ENCODE peak calls at places on chromosome 12, in four cellular contexts. One of them, this sample, is unnamed.

GRCh38 chr12:19757317-19757877 is 318.1 kb downstream of the AEBP2 start:
- DNase-seq in foreskin keratinocyte: peak
- DNase-seq in naive thymus-derived CD4-positive, alpha-beta T cell: no peak
- DNase-seq in CD4-positive, CD25-positive, alpha-beta regulatory T cell: no peak
- DNase-seq in this sample: no peak

GRCh38 chr12:115752913-115753726 is 524.4 kb downstream of the MED13L start:
- DNase-seq in foreskin keratinocyte: peak
- DNase-seq in naive thymus-derived CD4-positive, alpha-beta T cell: no peak
- DNase-seq in CD4-positive, CD25-positive, alpha-beta regulatory T cell: no peak
- DNase-seq in this sample: no peak

GRCh38 chr12:132006056-132006680 is 56.4 kb downstream of the EP400 start:
- DNase-seq in CD4-positive, CD25-positive, alpha-beta regulatory T cell: no peak
- DNase-seq in naive thymus-derived CD4-positive, alpha-beta T cell: no peak
- DNase-seq in foreskin keratinocyte: no peak
- DNase-seq in this sample: no peak

GRCh38 chr12:65675141-65675621 is 149.1 kb upstream of the HMGA2 start:
- DNase-seq in naive thymus-derived CD4-positive, alpha-beta T cell: no peak
- DNase-seq in foreskin keratinocyte: no peak
- DNase-seq in CD4-positive, CD25-positive, alpha-beta regulatory T cell: no peak
- DNase-seq in this sample: no peak

GRCh38 chr12:131057722-131058515 is 104.2 kb downstream of the ADGRD1 start:
- DNase-seq in foreskin keratinocyte: no peak
- DNase-seq in CD4-positive, CD25-positive, alpha-beta regulatory T cell: no peak
- DNase-seq in naive thymus-derived CD4-positive, alpha-beta T cell: no peak
- DNase-seq in this sample: no peak

GRCh38 chr12:46556820-46557524 is 184.4 kb upstream of the SLC38A2 start:
- DNase-seq in foreskin keratinocyte: peak
- DNase-seq in naive thymus-derived CD4-positive, alpha-beta T cell: no peak
- DNase-seq in CD4-positive, CD25-positive, alpha-beta regulatory T cell: no peak
- DNase-seq in this sample: no peak

GRCh38 chr12:54571166-54571856 is 17.1 kb downstream of the PPP1R1A start:
- DNase-seq in CD4-positive, CD25-positive, alpha-beta regulatory T cell: no peak
- DNase-seq in foreskin keratinocyte: no peak
- DNase-seq in naive thymus-derived CD4-positive, alpha-beta T cell: no peak
- DNase-seq in this sample: no peak

GRCh38 chr12:954736-955135 is 5.2 kb upstream of the RAD52 start:
- DNase-seq in foreskin keratinocyte: no peak
- DNase-seq in naive thymus-derived CD4-positive, alpha-beta T cell: no peak
- DNase-seq in CD4-positive, CD25-positive, alpha-beta regulatory T cell: no peak
- DNase-seq in this sample: no peak

GRCh38 chr12:21502164-21502496 is 541 bp downstream of the GOLT1B start:
- DNase-seq in foreskin keratinocyte: peak
- DNase-seq in naive thymus-derived CD4-positive, alpha-beta T cell: no peak
- DNase-seq in CD4-positive, CD25-positive, alpha-beta regulatory T cell: peak
- DNase-seq in this sample: no peak

GRCh38 chr12:80702889-80703605 is 4.4 kb upstream of the MYF6 start:
- DNase-seq in CD4-positive, CD25-positive, alpha-beta regulatory T cell: no peak
- DNase-seq in foreskin keratinocyte: peak
- DNase-seq in naive thymus-derived CD4-positive, alpha-beta T cell: no peak
- DNase-seq in this sample: no peak

GRCh38 chr12:105330938-105331804 is 680 bp downstream of the C12orf75 start:
- DNase-seq in CD4-positive, CD25-positive, alpha-beta regulatory T cell: peak
- DNase-seq in foreskin keratinocyte: no peak
- DNase-seq in naive thymus-derived CD4-positive, alpha-beta T cell: no peak
- DNase-seq in this sample: no peak

GRCh38 chr12:106782619-106783018 is 8.1 kb downstream of the RIC8B start:
- DNase-seq in CD4-positive, CD25-positive, alpha-beta regulatory T cell: no peak
- DNase-seq in foreskin keratinocyte: no peak
- DNase-seq in naive thymus-derived CD4-positive, alpha-beta T cell: no peak
- DNase-seq in this sample: no peak

GRCh38 chr12:102010265-102010994 is 51.4 kb downstream of the WASHC3 start:
- DNase-seq in naive thymus-derived CD4-positive, alpha-beta T cell: no peak
- DNase-seq in foreskin keratinocyte: no peak
- DNase-seq in CD4-positive, CD25-positive, alpha-beta regulatory T cell: no peak
- DNase-seq in this sample: no peak

GRCh38 chr12:46516933-46517578 is 144.5 kb upstream of the SLC38A2 start:
- DNase-seq in foreskin keratinocyte: peak
- DNase-seq in CD4-positive, CD25-positive, alpha-beta regulatory T cell: no peak
- DNase-seq in naive thymus-derived CD4-positive, alpha-beta T cell: no peak
- DNase-seq in this sample: no peak

GRCh38 chr12:130701402-130701744 is 14.7 kb downstream of the RIMBP2 start:
- DNase-seq in foreskin keratinocyte: no peak
- DNase-seq in CD4-positive, CD25-positive, alpha-beta regulatory T cell: no peak
- DNase-seq in naive thymus-derived CD4-positive, alpha-beta T cell: no peak
- DNase-seq in this sample: no peak

GRCh38 chr12:43728117-43728516 is 30.5 kb downstream of the PUS7L start:
- DNase-seq in foreskin keratinocyte: no peak
- DNase-seq in CD4-positive, CD25-positive, alpha-beta regulatory T cell: no peak
- DNase-seq in naive thymus-derived CD4-positive, alpha-beta T cell: no peak
- DNase-seq in this sample: no peak

GRCh38 chr12:54028324-54029201 is at the start of gene HOXC6:
- DNase-seq in CD4-positive, CD25-positive, alpha-beta regulatory T cell: no peak
- DNase-seq in foreskin keratinocyte: peak
- DNase-seq in naive thymus-derived CD4-positive, alpha-beta T cell: no peak
- DNase-seq in this sample: no peak

GRCh38 chr12:120099738-120100137 is 16.8 kb downstream of the RAB35 start:
- DNase-seq in foreskin keratinocyte: no peak
- DNase-seq in CD4-positive, CD25-positive, alpha-beta regulatory T cell: no peak
- DNase-seq in naive thymus-derived CD4-positive, alpha-beta T cell: no peak
- DNase-seq in this sample: no peak

GRCh38 chr12:105281694-105282049 is 45.7 kb upstream of the APPL2 start:
- DNase-seq in foreskin keratinocyte: no peak
- DNase-seq in CD4-positive, CD25-positive, alpha-beta regulatory T cell: no peak
- DNase-seq in naive thymus-derived CD4-positive, alpha-beta T cell: no peak
- DNase-seq in this sample: no peak

GRCh38 chr12:127773520-127773919 is 493.4 kb upstream of the TMEM132C start:
- DNase-seq in naive thymus-derived CD4-positive, alpha-beta T cell: no peak
- DNase-seq in CD4-positive, CD25-positive, alpha-beta regulatory T cell: no peak
- DNase-seq in foreskin keratinocyte: no peak
- DNase-seq in this sample: no peak

GRCh38 chr12:52836042-52836466 is 1.9 kb upstream of the KRT79 start:
- DNase-seq in foreskin keratinocyte: no peak
- DNase-seq in CD4-positive, CD25-positive, alpha-beta regulatory T cell: no peak
- DNase-seq in naive thymus-derived CD4-positive, alpha-beta T cell: peak
- DNase-seq in this sample: no peak

GRCh38 chr12:115849262-115849943 is 428.1 kb downstream of the MED13L start:
- DNase-seq in CD4-positive, CD25-positive, alpha-beta regulatory T cell: no peak
- DNase-seq in naive thymus-derived CD4-positive, alpha-beta T cell: no peak
- DNase-seq in foreskin keratinocyte: no peak
- DNase-seq in this sample: no peak

GRCh38 chr12:111427417-111428074 is 21.8 kb downstream of the SH2B3 start:
- DNase-seq in foreskin keratinocyte: no peak
- DNase-seq in CD4-positive, CD25-positive, alpha-beta regulatory T cell: no peak
- DNase-seq in naive thymus-derived CD4-positive, alpha-beta T cell: no peak
- DNase-seq in this sample: no peak

GRCh38 chr12:4148418-4149056 is 125.0 kb upstream of the CCND2 start:
- DNase-seq in foreskin keratinocyte: peak
- DNase-seq in naive thymus-derived CD4-positive, alpha-beta T cell: no peak
- DNase-seq in CD4-positive, CD25-positive, alpha-beta regulatory T cell: peak
- DNase-seq in this sample: no peak

GRCh38 chr12:46524778-46525177 is 152.2 kb upstream of the SLC38A2 start:
- DNase-seq in naive thymus-derived CD4-positive, alpha-beta T cell: no peak
- DNase-seq in CD4-positive, CD25-positive, alpha-beta regulatory T cell: no peak
- DNase-seq in foreskin keratinocyte: peak
- DNase-seq in this sample: peak

GRCh38 chr12:131473721-131474709 is 236.9 kb upstream of the SFSWAP start:
- DNase-seq in naive thymus-derived CD4-positive, alpha-beta T cell: no peak
- DNase-seq in CD4-positive, CD25-positive, alpha-beta regulatory T cell: no peak
- DNase-seq in foreskin keratinocyte: no peak
- DNase-seq in this sample: no peak

GRCh38 chr12:67269632-67270578 is 747 bp downstream of the CAND1 start:
- DNase-seq in foreskin keratinocyte: peak
- DNase-seq in naive thymus-derived CD4-positive, alpha-beta T cell: peak
- DNase-seq in CD4-positive, CD25-positive, alpha-beta regulatory T cell: peak
- DNase-seq in this sample: peak

GRCh38 chr12:92063641-92064040 is 82.0 kb downstream of the BTG1 start:
- DNase-seq in foreskin keratinocyte: no peak
- DNase-seq in naive thymus-derived CD4-positive, alpha-beta T cell: no peak
- DNase-seq in CD4-positive, CD25-positive, alpha-beta regulatory T cell: no peak
- DNase-seq in this sample: no peak

GRCh38 chr12:105426766-105427165 is 96.3 kb downstream of the C12orf75 start:
- DNase-seq in CD4-positive, CD25-positive, alpha-beta regulatory T cell: no peak
- DNase-seq in foreskin keratinocyte: no peak
- DNase-seq in naive thymus-derived CD4-positive, alpha-beta T cell: no peak
- DNase-seq in this sample: no peak

GRCh38 chr12:20917819-20918218 is 107.3 kb downstream of the SLCO1B3 start:
- DNase-seq in naive thymus-derived CD4-positive, alpha-beta T cell: no peak
- DNase-seq in CD4-positive, CD25-positive, alpha-beta regulatory T cell: no peak
- DNase-seq in foreskin keratinocyte: no peak
- DNase-seq in this sample: no peak

GRCh38 chr12:3315201-3315661 is 175.8 kb upstream of the PRMT8 start:
- DNase-seq in CD4-positive, CD25-positive, alpha-beta regulatory T cell: no peak
- DNase-seq in naive thymus-derived CD4-positive, alpha-beta T cell: no peak
- DNase-seq in foreskin keratinocyte: peak
- DNase-seq in this sample: no peak

GRCh38 chr12:108800591-108800990 is 56.8 kb downstream of the SSH1 start:
- DNase-seq in naive thymus-derived CD4-positive, alpha-beta T cell: no peak
- DNase-seq in CD4-positive, CD25-positive, alpha-beta regulatory T cell: no peak
- DNase-seq in foreskin keratinocyte: no peak
- DNase-seq in this sample: no peak

GRCh38 chr12:7884687-7885086 is 12.0 kb upstream of the SLC2A14 start:
- DNase-seq in CD4-positive, CD25-positive, alpha-beta regulatory T cell: no peak
- DNase-seq in naive thymus-derived CD4-positive, alpha-beta T cell: no peak
- DNase-seq in foreskin keratinocyte: no peak
- DNase-seq in this sample: no peak

GRCh38 chr12:122947352-122947792 is 18.9 kb downstream of the ABCB9 start:
- DNase-seq in foreskin keratinocyte: no peak
- DNase-seq in CD4-positive, CD25-positive, alpha-beta regulatory T cell: no peak
- DNase-seq in naive thymus-derived CD4-positive, alpha-beta T cell: no peak
- DNase-seq in this sample: no peak

GRCh38 chr12:46449161-46449715 is 76.7 kb upstream of the SLC38A2 start:
- DNase-seq in CD4-positive, CD25-positive, alpha-beta regulatory T cell: no peak
- DNase-seq in foreskin keratinocyte: no peak
- DNase-seq in naive thymus-derived CD4-positive, alpha-beta T cell: no peak
- DNase-seq in this sample: no peak

GRCh38 chr12:57983150-57983857 is 41.9 kb downstream of the ATP23 start:
- DNase-seq in CD4-positive, CD25-positive, alpha-beta regulatory T cell: no peak
- DNase-seq in foreskin keratinocyte: peak
- DNase-seq in naive thymus-derived CD4-positive, alpha-beta T cell: no peak
- DNase-seq in this sample: peak

GRCh38 chr12:94286580-94287244 is 138.3 kb downstream of the PLXNC1 start:
- DNase-seq in CD4-positive, CD25-positive, alpha-beta regulatory T cell: no peak
- DNase-seq in foreskin keratinocyte: no peak
- DNase-seq in naive thymus-derived CD4-positive, alpha-beta T cell: no peak
- DNase-seq in this sample: no peak

GRCh38 chr12:121861549-121862254 is 3.0 kb upstream of the HPD start:
- DNase-seq in CD4-positive, CD25-positive, alpha-beta regulatory T cell: no peak
- DNase-seq in foreskin keratinocyte: no peak
- DNase-seq in naive thymus-derived CD4-positive, alpha-beta T cell: no peak
- DNase-seq in this sample: no peak

GRCh38 chr12:49979061-49979586 is 6.4 kb downstream of the AQP6 start:
- DNase-seq in naive thymus-derived CD4-positive, alpha-beta T cell: peak
- DNase-seq in CD4-positive, CD25-positive, alpha-beta regulatory T cell: no peak
- DNase-seq in foreskin keratinocyte: no peak
- DNase-seq in this sample: peak
- H3K27ac ChIP-seq in naive thymus-derived CD4-positive, alpha-beta T cell: no peak
- H3K27ac ChIP-seq in CD4-positive, CD25-positive, alpha-beta regulatory T cell: no peak
- H3K27ac ChIP-seq in foreskin keratinocyte: no peak
- H3K27ac ChIP-seq in this sample: peak

DNA sequence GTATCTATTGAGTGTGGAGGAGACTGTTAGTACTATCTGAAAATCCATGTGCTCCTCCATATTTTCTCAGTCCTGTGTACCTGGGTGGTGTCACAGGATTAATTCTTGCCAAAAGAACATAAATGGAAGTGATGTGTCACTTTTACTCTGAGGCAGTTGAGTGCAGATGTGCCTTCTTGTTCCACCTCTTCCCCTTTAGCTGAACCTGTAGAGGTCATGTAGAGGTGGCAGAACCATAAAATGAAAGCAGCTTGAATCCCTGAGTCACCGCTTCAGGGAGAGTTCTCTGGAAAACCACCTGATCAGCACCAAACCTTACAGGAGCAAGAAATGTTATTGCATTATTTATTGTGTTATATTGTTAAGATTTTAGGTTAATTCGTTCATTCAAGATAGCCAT is 14.7 kb upstream of the SLC25A3 start:
- DNase-seq in CD4-positive, CD25-positive, alpha-beta regulatory T cell: no peak
- DNase-seq in foreskin keratinocyte: peak
- DNase-seq in naive thymus-derived CD4-positive, alpha-beta T cell: no peak
- DNase-seq in this sample: no peak
- H3K27ac ChIP-seq in CD4-positive, CD25-positive, alpha-beta regulatory T cell: no peak
- H3K27ac ChIP-seq in foreskin keratinocyte: no peak
- H3K27ac ChIP-seq in naive thymus-derived CD4-positive, alpha-beta T cell: no peak
- H3K27ac ChIP-seq in this sample: no peak

GRCh38 chr12:110137786-110138185 is 13.6 kb downstream of the IFT81 start:
- DNase-seq in foreskin keratinocyte: no peak
- DNase-seq in CD4-positive, CD25-positive, alpha-beta regulatory T cell: no peak
- DNase-seq in naive thymus-derived CD4-positive, alpha-beta T cell: no peak
- DNase-seq in this sample: no peak
- H3K27ac ChIP-seq in foreskin keratinocyte: no peak
- H3K27ac ChIP-seq in CD4-positive, CD25-positive, alpha-beta regulatory T cell: no peak
- H3K27ac ChIP-seq in naive thymus-derived CD4-positive, alpha-beta T cell: no peak
- H3K27ac ChIP-seq in this sample: no peak

DNA sequence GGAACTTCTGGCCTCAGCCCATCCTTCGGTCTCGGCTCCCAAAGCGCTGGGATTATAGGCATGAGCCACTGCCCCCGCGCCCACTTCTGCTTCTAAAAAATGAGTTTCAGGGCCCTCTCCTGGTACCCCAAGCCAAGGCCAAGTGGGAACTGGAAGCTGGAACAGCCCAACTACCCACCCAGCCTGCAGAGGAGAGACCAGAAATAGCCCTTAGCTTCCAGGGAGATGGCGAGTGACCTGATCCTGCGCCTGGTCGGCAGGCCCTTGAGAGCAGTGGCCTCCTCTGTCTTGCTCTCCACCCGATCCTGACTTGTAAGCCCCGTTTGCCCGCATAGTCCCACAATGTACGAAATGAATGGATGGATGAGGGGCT is 31.2 kb upstream of the PLEKHG6 start:
- DNase-seq in CD4-positive, CD25-positive, alpha-beta regulatory T cell: no peak
- DNase-seq in foreskin keratinocyte: no peak
- DNase-seq in naive thymus-derived CD4-positive, alpha-beta T cell: no peak
- DNase-seq in this sample: no peak
- H3K27ac ChIP-seq in CD4-positive, CD25-positive, alpha-beta regulatory T cell: no peak
- H3K27ac ChIP-seq in foreskin keratinocyte: peak
- H3K27ac ChIP-seq in naive thymus-derived CD4-positive, alpha-beta T cell: no peak
- H3K27ac ChIP-seq in this sample: no peak

DNA sequence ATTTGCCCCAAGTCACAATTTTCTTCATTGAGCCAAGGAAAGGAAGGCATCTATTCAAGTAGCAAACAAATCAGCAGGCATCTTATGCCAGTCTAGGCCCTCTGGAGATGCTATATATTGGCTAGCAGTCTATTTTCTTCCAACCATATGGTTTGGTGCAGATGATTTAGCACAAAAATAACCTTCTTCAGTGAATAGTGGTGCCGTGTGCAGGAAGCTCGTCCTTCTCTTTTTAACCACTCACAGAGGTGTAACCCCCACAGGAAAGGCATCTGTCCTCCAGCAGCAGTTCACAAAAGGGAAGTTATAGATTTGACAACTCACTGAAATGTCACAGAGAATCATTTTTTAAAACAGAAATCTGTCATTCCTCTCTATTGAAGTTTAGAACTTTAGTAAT is 445.7 kb upstream of the SYT1 start:
- DNase-seq in CD4-positive, CD25-positive, alpha-beta regulatory T cell: no peak
- DNase-seq in foreskin keratinocyte: no peak
- DNase-seq in naive thymus-derived CD4-positive, alpha-beta T cell: no peak
- DNase-seq in this sample: no peak
- H3K27ac ChIP-seq in CD4-positive, CD25-positive, alpha-beta regulatory T cell: no peak
- H3K27ac ChIP-seq in foreskin keratinocyte: no peak
- H3K27ac ChIP-seq in naive thymus-derived CD4-positive, alpha-beta T cell: no peak
- H3K27ac ChIP-seq in this sample: no peak